ENCODE peak calls at places on chromosomes 5 and 9, in six cellular contexts. One of them, this sample, is unnamed.

GRCh38 chr5:103519550-103519949 is 43.0 kb downstream of the NUDT12 start:
- ATAC-seq in activated naive CD8-positive, alpha-beta T cell treated with anti-CD3 and anti-CD28 coated beads, Interleukin-2, amount 50 U/mL, for 24 hours: no peak
- ATAC-seq in Right ventricle myocardium inferior: no peak
- ATAC-seq in lung: no peak
- ATAC-seq in left colon: no peak
- ATAC-seq in CD4-positive, alpha-beta T cell: no peak
- ATAC-seq in this sample: no peak

GRCh38 chr5:142847898-142848790 is 78.0 kb downstream of the ARHGAP26 start:
- ATAC-seq in activated naive CD8-positive, alpha-beta T cell treated with anti-CD3 and anti-CD28 coated beads, Interleukin-2, amount 50 U/mL, for 24 hours: no peak
- ATAC-seq in Right ventricle myocardium inferior: no peak
- ATAC-seq in lung: no peak
- ATAC-seq in left colon: no peak
- ATAC-seq in CD4-positive, alpha-beta T cell: no peak
- ATAC-seq in this sample: no peak

GRCh38 chr9:137429974-137430722 is 7.0 kb downstream of the NOXA1 start:
- ATAC-seq in activated naive CD8-positive, alpha-beta T cell treated with anti-CD3 and anti-CD28 coated beads, Interleukin-2, amount 50 U/mL, for 24 hours: no peak
- ATAC-seq in Right ventricle myocardium inferior: no peak
- ATAC-seq in lung: no peak
- ATAC-seq in left colon: peak
- ATAC-seq in CD4-positive, alpha-beta T cell: no peak
- ATAC-seq in this sample: peak

GRCh38 chr9:93292664-93293328 is 108.9 kb downstream of the WNK2 start:
- ATAC-seq in activated naive CD8-positive, alpha-beta T cell treated with anti-CD3 and anti-CD28 coated beads, Interleukin-2, amount 50 U/mL, for 24 hours: no peak
- ATAC-seq in Right ventricle myocardium inferior: no peak
- ATAC-seq in lung: no peak
- ATAC-seq in left colon: no peak
- ATAC-seq in CD4-positive, alpha-beta T cell: no peak
- ATAC-seq in this sample: no peak

GRCh38 chr5:67723873-67724272 is 491.7 kb upstream of the PIK3R1 start:
- ATAC-seq in activated naive CD8-positive, alpha-beta T cell treated with anti-CD3 and anti-CD28 coated beads, Interleukin-2, amount 50 U/mL, for 24 hours: no peak
- ATAC-seq in Right ventricle myocardium inferior: no peak
- ATAC-seq in lung: no peak
- ATAC-seq in left colon: no peak
- ATAC-seq in CD4-positive, alpha-beta T cell: no peak
- ATAC-seq in this sample: no peak

GRCh38 chr5:173165193-173165988 is 21.1 kb downstream of the BNIP1 start:
- ATAC-seq in activated naive CD8-positive, alpha-beta T cell treated with anti-CD3 and anti-CD28 coated beads, Interleukin-2, amount 50 U/mL, for 24 hours: no peak
- ATAC-seq in Right ventricle myocardium inferior: peak
- ATAC-seq in lung: no peak
- ATAC-seq in left colon: peak
- ATAC-seq in CD4-positive, alpha-beta T cell: no peak
- ATAC-seq in this sample: no peak

GRCh38 chr9:104682642-104683041 is 11.7 kb upstream of the OR13D1 start:
- ATAC-seq in activated naive CD8-positive, alpha-beta T cell treated with anti-CD3 and anti-CD28 coated beads, Interleukin-2, amount 50 U/mL, for 24 hours: peak
- ATAC-seq in Right ventricle myocardium inferior: no peak
- ATAC-seq in lung: no peak
- ATAC-seq in left colon: peak
- ATAC-seq in CD4-positive, alpha-beta T cell: no peak
- ATAC-seq in this sample: no peak

GRCh38 chr9:16824545-16825041 is 45.9 kb downstream of the BNC2 start:
- ATAC-seq in activated naive CD8-positive, alpha-beta T cell treated with anti-CD3 and anti-CD28 coated beads, Interleukin-2, amount 50 U/mL, for 24 hours: no peak
- ATAC-seq in Right ventricle myocardium inferior: no peak
- ATAC-seq in lung: no peak
- ATAC-seq in left colon: no peak
- ATAC-seq in CD4-positive, alpha-beta T cell: no peak
- ATAC-seq in this sample: peak

GRCh38 chr5:73918791-73919221 is 292.8 kb downstream of the ARHGEF28 start:
- ATAC-seq in activated naive CD8-positive, alpha-beta T cell treated with anti-CD3 and anti-CD28 coated beads, Interleukin-2, amount 50 U/mL, for 24 hours: no peak
- ATAC-seq in Right ventricle myocardium inferior: no peak
- ATAC-seq in lung: no peak
- ATAC-seq in left colon: no peak
- ATAC-seq in CD4-positive, alpha-beta T cell: no peak
- ATAC-seq in this sample: no peak

GRCh38 chr5:75603421-75603820 is 7.8 kb upstream of the ANKDD1B start:
- ATAC-seq in activated naive CD8-positive, alpha-beta T cell treated with anti-CD3 and anti-CD28 coated beads, Interleukin-2, amount 50 U/mL, for 24 hours: no peak
- ATAC-seq in Right ventricle myocardium inferior: no peak
- ATAC-seq in lung: no peak
- ATAC-seq in left colon: no peak
- ATAC-seq in CD4-positive, alpha-beta T cell: no peak
- ATAC-seq in this sample: peak

GRCh38 chr9:69200071-69200470 is 26.0 kb downstream of the TJP2 start:
- ATAC-seq in activated naive CD8-positive, alpha-beta T cell treated with anti-CD3 and anti-CD28 coated beads, Interleukin-2, amount 50 U/mL, for 24 hours: peak
- ATAC-seq in Right ventricle myocardium inferior: no peak
- ATAC-seq in lung: no peak
- ATAC-seq in left colon: peak
- ATAC-seq in CD4-positive, alpha-beta T cell: no peak
- ATAC-seq in this sample: peak

GRCh38 chr5:54610197-54610898 is 92.8 kb downstream of the SNX18 start:
- ATAC-seq in activated naive CD8-positive, alpha-beta T cell treated with anti-CD3 and anti-CD28 coated beads, Interleukin-2, amount 50 U/mL, for 24 hours: peak
- ATAC-seq in Right ventricle myocardium inferior: no peak
- ATAC-seq in lung: peak
- ATAC-seq in left colon: peak
- ATAC-seq in CD4-positive, alpha-beta T cell: peak
- ATAC-seq in this sample: peak

GRCh38 chr9:37992924-37993349 is 76.1 kb downstream of the SHB start:
- ATAC-seq in activated naive CD8-positive, alpha-beta T cell treated with anti-CD3 and anti-CD28 coated beads, Interleukin-2, amount 50 U/mL, for 24 hours: no peak
- ATAC-seq in Right ventricle myocardium inferior: no peak
- ATAC-seq in lung: no peak
- ATAC-seq in left colon: no peak
- ATAC-seq in CD4-positive, alpha-beta T cell: no peak
- ATAC-seq in this sample: no peak

GRCh38 chr9:21802418-21803000 is at the start of gene MTAP:
- ATAC-seq in activated naive CD8-positive, alpha-beta T cell treated with anti-CD3 and anti-CD28 coated beads, Interleukin-2, amount 50 U/mL, for 24 hours: peak
- ATAC-seq in Right ventricle myocardium inferior: peak
- ATAC-seq in lung: peak
- ATAC-seq in left colon: peak
- ATAC-seq in CD4-positive, alpha-beta T cell: peak
- ATAC-seq in this sample: peak

GRCh38 chr9:137458194-137459146 is 664 bp downstream of the NSMF start:
- ATAC-seq in activated naive CD8-positive, alpha-beta T cell treated with anti-CD3 and anti-CD28 coated beads, Interleukin-2, amount 50 U/mL, for 24 hours: peak
- ATAC-seq in Right ventricle myocardium inferior: no peak
- ATAC-seq in lung: no peak
- ATAC-seq in left colon: peak
- ATAC-seq in CD4-positive, alpha-beta T cell: peak
- ATAC-seq in this sample: no peak